ENCODE peak calls at places on chromosomes 6 and 20, in five cellular contexts. H, G, O, Q and D are unnamed samples.

GRCh38 chr6:159819932-159820640 is 20.0 kb downstream of the PNLDC1 start:
- DNase-seq in H (no peak), G (no peak), Q (no peak), O (no peak), D (no peak)

GRCh38 chr6:140879861-140880260 is 1252.9 kb upstream of the GJE1 start:
- DNase-seq in Q (no peak), H (no peak), G (no peak), O (peak; percentile 76), D (no peak)

GRCh38 chr20:2010533-2010932 is 16.7 kb upstream of the PDYN start:
- DNase-seq in O (no peak), Q (no peak), G (no peak), H (no peak), D (no peak)

GRCh38 chr6:158067436-158068015 is 85.9 kb downstream of the SYNJ2 start:
- DNase-seq in O (no peak), H (no peak), Q (no peak), G (no peak), D (no peak)

GRCh38 chr6:6925391-6926164 is 182.2 kb upstream of the RREB1 start:
- DNase-seq in O (no peak), Q (no peak), H (no peak), G (no peak), D (no peak)

GRCh38 chr20:59676126-59676876 is 72.0 kb downstream of the PHACTR3 start:
- DNase-seq in O (no peak), H (peak; percentile 28), Q (no peak), G (no peak), D (no peak)

GRCh38 chr6:78910611-78911134 is 43.3 kb downstream of the IRAK1BP1 start:
- DNase-seq in O (peak; percentile 37), Q (peak; percentile 61), G (no peak), H (no peak), D (no peak)

GRCh38 chr6:52538252-52538905 is 38.5 kb downstream of the TRAM2 start:
- DNase-seq in Q (no peak), G (no peak), O (no peak), H (peak; percentile 56), D (no peak)

GRCh38 chr6:87543836-87544735 is 45.7 kb downstream of the RARS2 start:
- DNase-seq in Q (no peak), O (no peak), H (no peak), G (no peak), D (no peak)

GRCh38 chr6:39218868-39219567 is 10.3 kb downstream of the KCNK5 start:
- DNase-seq in H (no peak), Q (no peak), G (no peak), O (peak; percentile 16), D (no peak)

GRCh38 chr6:11942185-11942864 is 69.8 kb upstream of the HIVEP1 start:
- DNase-seq in O (no peak), G (no peak), Q (no peak), H (no peak), D (no peak)

GRCh38 chr20:32912688-32913087 is 54.0 kb downstream of the EFCAB8 start:
- DNase-seq in H (no peak), G (no peak), O (no peak), Q (no peak), D (no peak)

GRCh38 chr6:36050947-36051710 is 23.5 kb downstream of the MAPK14 start:
- DNase-seq in Q (no peak), H (no peak), O (no peak), G (no peak), D (no peak)

GRCh38 chr6:48567016-48567415 is 456.0 kb upstream of the PTCHD4 start:
- DNase-seq in O (peak; percentile 4), Q (no peak), H (no peak), G (no peak), D (no peak)

GRCh38 chr6:161393839-161394364 is 120.0 kb upstream of the AGPAT4 start:
- DNase-seq in O (peak; percentile 93), G (peak; percentile 75), H (peak; percentile 78), Q (no peak), D (no peak)

GRCh38 chr20:34437330-34437986 is 74.4 kb downstream of the ITCH start:
- DNase-seq in Q (no peak), H (no peak), O (peak; percentile 72), G (no peak), D (no peak)

GRCh38 chr6:53325785-53326184 is 23.0 kb downstream of the ELOVL5 start:
- DNase-seq in G (no peak), O (no peak), Q (no peak), H (no peak), D (no peak)

GRCh38 chr20:31602779-31603441 is 2.2 kb upstream of the ID1 start:
- DNase-seq in H (peak; percentile 86), Q (no peak), O (peak; percentile 70), G (peak; percentile 72), D (no peak)

GRCh38 chr6:43469947-43470346 is 7.4 kb upstream of the TJAP1 start:
- DNase-seq in G (no peak), H (no peak), Q (no peak), O (no peak), D (no peak)

DNA sequence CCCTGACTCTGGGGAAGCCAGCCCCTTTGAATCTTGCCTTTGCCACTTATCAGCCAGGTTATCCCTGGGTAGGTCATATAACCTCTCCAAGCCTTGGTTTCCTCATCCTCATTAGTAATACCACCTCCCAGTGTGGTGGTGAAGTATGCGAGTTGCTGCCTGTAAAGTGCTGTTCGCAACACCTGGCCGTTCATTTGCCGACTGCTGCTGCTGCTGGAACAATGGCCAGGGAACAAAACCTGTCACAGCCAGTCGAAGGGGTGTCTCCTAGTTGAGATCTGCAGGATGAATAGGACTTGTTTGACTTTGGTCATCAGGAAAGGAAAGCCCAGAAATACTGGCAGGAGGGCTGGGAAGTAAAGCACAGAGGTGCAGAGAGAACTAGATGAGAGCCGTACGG is 6.1 kb downstream of the MANBAL start:
- DNase-seq in O (no peak), G (no peak), Q (no peak), H (no peak), D (no peak)
- H3K27ac ChIP-seq in O (no peak overlapping the region), G (peak overlapping the region; percentile 86), Q (peak overlapping the region; percentile 75), H (peak overlapping the region; percentile 81), D (peak overlapping the region; percentile 92)

GRCh38 chr20:41121399-41121798 is 15.9 kb upstream of the PLCG1 start:
- DNase-seq in Q (no peak), H (no peak), O (no peak), G (no peak), D (no peak)
- H3K36me3 ChIP-seq in Q (peaks cover 95% of the 10 kb centered on the region), H (peaks cover 91% of the 10 kb centered on the region), O (peaks cover 83% of the 10 kb centered on the region), G (peaks cover 79% of the 10 kb centered on the region), D (peaks cover 48% of the 10 kb centered on the region)

GRCh38 chr6:150491131-150491795 is 108.4 kb upstream of the PLEKHG1 start:
- DNase-seq in Q (no peak), O (peak; percentile 43), G (peak; percentile 57), H (no peak), D (no peak)
- H3K4me1 ChIP-seq in Q (peaks cover 6% of the 10 kb centered on the region), O (no peaks in the 10 kb centered on the region), G (peaks cover 24% of the 10 kb centered on the region), H (peaks cover 3% of the 10 kb centered on the region), D (no peaks in the 10 kb centered on the region)

GRCh38 chr6:136669299-136669699 is 119.1 kb upstream of the MAP7 start:
- DNase-seq in G (no peak), H (no peak), Q (no peak), O (peak; percentile 95), D (no peak)
- H3K27ac ChIP-seq in G (no peak overlapping the region), H (no peak overlapping the region), Q (no peak overlapping the region), O (no peak overlapping the region), D (no peak overlapping the region)

GRCh38 chr20:62291251-62292066 is 11.3 kb upstream of the ADRM1 start:
- DNase-seq in O (no peak), H (no peak), G (no peak), Q (peak; percentile 54), D (no peak)
- H3K36me3 ChIP-seq in O (peaks cover 36% of the 10 kb centered on the region), H (peaks cover 19% of the 10 kb centered on the region), G (peaks cover 5% of the 10 kb centered on the region), Q (peaks cover 73% of the 10 kb centered on the region), D (peaks cover 67% of the 10 kb centered on the region)

DNA sequence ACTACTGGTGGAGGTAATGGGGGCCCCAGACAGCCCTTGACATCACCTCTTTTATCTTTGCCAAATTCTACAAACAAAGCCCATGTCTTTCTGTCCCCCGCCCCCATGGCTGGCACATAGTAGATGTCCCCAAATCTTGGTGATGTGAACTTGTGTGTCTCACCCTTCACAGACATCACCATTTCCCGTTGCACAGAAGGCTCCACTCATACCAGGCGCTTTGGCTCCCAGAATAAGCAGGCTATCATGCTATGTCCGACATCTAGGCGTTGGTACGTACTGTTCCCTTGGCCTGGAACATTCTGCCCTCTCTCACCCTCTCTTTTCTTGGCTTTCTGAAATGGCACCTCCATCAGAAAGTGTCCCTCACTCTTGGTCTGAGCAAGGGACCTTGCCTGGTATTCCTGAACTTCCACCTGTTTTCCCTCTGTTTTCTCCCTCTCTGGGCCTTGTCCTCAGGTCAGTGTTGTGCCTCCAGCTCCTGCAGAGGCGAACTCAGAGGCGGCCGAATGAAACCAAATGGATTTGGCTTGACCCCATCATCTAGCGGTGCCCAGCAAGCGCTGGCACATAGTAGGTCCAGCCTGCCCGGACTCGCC is 968 bp upstream of the CCN5 start:
- DNase-seq in Q (no peak), H (no peak), O (no peak), G (no peak), D (peak; percentile 85)
- H3K4me1 ChIP-seq in Q (peaks cover 47% of the 10 kb centered on the region), H (peaks cover 15% of the 10 kb centered on the region), O (no peaks in the 10 kb centered on the region), G (peaks cover 24% of the 10 kb centered on the region), D (peaks cover 39% of the 10 kb centered on the region)

GRCh38 chr6:150866147-150867073 is 908 bp downstream of the MTHFD1L start:
- DNase-seq in O (peak; percentile 97), H (peak; percentile 92), Q (peak; percentile 89), G (peak; percentile 58), D (peak; percentile 50)

GRCh38 chr6:150863213-150863928 is 2.1 kb upstream of the MTHFD1L start:
- DNase-seq in H (no peak), G (no peak), O (no peak), Q (no peak), D (no peak)

GRCh38 chr6:150865406-150866146 is at the start of gene MTHFD1L:
- DNase-seq in O (peak; percentile 92), H (peak; percentile 87), Q (peak; percentile 79), G (peak; percentile 44), D (peak; percentile 52)

GRCh38 chr6:150867117-150867516 is 1.6 kb downstream of the MTHFD1L start:
- DNase-seq in G (no peak), H (no peak), Q (no peak), O (peak; percentile 30), D (no peak)

DNA sequence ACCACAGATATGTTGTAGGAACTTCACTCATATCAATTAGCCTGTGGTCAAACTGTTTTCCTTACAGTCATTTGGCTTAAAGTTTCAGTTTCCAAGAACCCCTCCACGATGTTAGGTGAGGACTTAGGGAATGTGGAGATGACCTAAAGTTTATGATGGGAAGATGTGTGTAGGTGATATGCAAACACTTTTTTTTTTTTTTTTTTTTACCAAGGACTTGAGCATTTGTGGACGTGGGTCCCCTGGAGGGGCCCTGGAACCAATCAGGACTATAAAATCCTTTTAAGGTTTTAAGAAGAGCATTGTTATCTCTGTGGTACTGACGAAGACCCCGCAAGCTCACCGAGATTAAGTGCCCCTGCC is 478 bp upstream of the MTHFD1L start:
- DNase-seq in H (no peak), G (no peak), Q (no peak), O (peak; percentile 33), D (no peak)
- H3K27ac ChIP-seq in H (peak overlapping the region; percentile 95), G (peak overlapping the region; percentile 93), Q (peak overlapping the region; percentile 85), O (peak overlapping the region; percentile 81), D (peak overlapping the region; percentile 94)